ENCODE peak calls at places on chromosomes 13 and 19, in four cellular contexts. One of them, this sample, is unnamed.

GRCh38 chr13:45219938-45220375 is 19.1 kb upstream of the KCTD4 start:
- DNase-seq in mesendoderm: peak
- DNase-seq in iPS DF 6.9: no peak
- DNase-seq in aorta: no peak
- DNase-seq in this sample: no peak

GRCh38 chr19:51407631-51408131 is 9.8 kb downstream of the SIGLEC10 start:
- DNase-seq in iPS DF 6.9: no peak
- DNase-seq in mesendoderm: peak
- DNase-seq in aorta: no peak
- DNase-seq in this sample: no peak

GRCh38 chr13:42594577-42595571 is 20.9 kb downstream of the TNFSF11 start:
- DNase-seq in iPS DF 6.9: peak
- DNase-seq in aorta: peak
- DNase-seq in mesendoderm: peak
- DNase-seq in this sample: peak

GRCh38 chr19:33376931-33377557 is 3.5 kb downstream of the CEBPG start:
- DNase-seq in mesendoderm: no peak
- DNase-seq in aorta: no peak
- DNase-seq in iPS DF 6.9: no peak
- DNase-seq in this sample: no peak

GRCh38 chr13:95226932-95227718 is 74.1 kb downstream of the ABCC4 start:
- DNase-seq in mesendoderm: no peak
- DNase-seq in iPS DF 6.9: no peak
- DNase-seq in aorta: no peak
- DNase-seq in this sample: no peak

GRCh38 chr13:51804295-51805172 is 571 bp upstream of the DHRS12 start:
- DNase-seq in mesendoderm: no peak
- DNase-seq in iPS DF 6.9: no peak
- DNase-seq in aorta: no peak
- DNase-seq in this sample: no peak

GRCh38 chr19:51098366-51099069 is 9.7 kb downstream of the CTU1 start:
- DNase-seq in iPS DF 6.9: no peak
- DNase-seq in mesendoderm: no peak
- DNase-seq in aorta: peak
- DNase-seq in this sample: no peak

GRCh38 chr13:30038884-30039283 is 188.5 kb upstream of the UBL3 start:
- DNase-seq in iPS DF 6.9: no peak
- DNase-seq in aorta: no peak
- DNase-seq in mesendoderm: peak
- DNase-seq in this sample: no peak

GRCh38 chr19:38792250-38793111 is 3.5 kb downstream of the LGALS7B start:
- DNase-seq in mesendoderm: peak
- DNase-seq in aorta: peak
- DNase-seq in iPS DF 6.9: no peak
- DNase-seq in this sample: no peak

GRCh38 chr13:49821216-49821820 is 28.8 kb upstream of the KPNA3 start:
- DNase-seq in mesendoderm: no peak
- DNase-seq in iPS DF 6.9: no peak
- DNase-seq in aorta: no peak
- DNase-seq in this sample: no peak

GRCh38 chr19:29831041-29831548 is 19.3 kb downstream of the CCNE1 start:
- DNase-seq in iPS DF 6.9: no peak
- DNase-seq in mesendoderm: no peak
- DNase-seq in aorta: no peak
- DNase-seq in this sample: no peak

GRCh38 chr19:38737297-38737865 is 6.9 kb downstream of the CAPN12 start:
- DNase-seq in iPS DF 6.9: no peak
- DNase-seq in aorta: peak
- DNase-seq in mesendoderm: no peak
- DNase-seq in this sample: no peak

GRCh38 chr19:35754365-35755139 is 2.3 kb downstream of the HSPB6 start:
- DNase-seq in iPS DF 6.9: no peak
- DNase-seq in mesendoderm: no peak
- DNase-seq in aorta: peak
- DNase-seq in this sample: no peak

GRCh38 chr19:48985711-48986110 is 7.4 kb downstream of the GYS1 start:
- DNase-seq in aorta: no peak
- DNase-seq in mesendoderm: no peak
- DNase-seq in iPS DF 6.9: no peak
- DNase-seq in this sample: no peak

GRCh38 chr13:50197705-50198104 is 182.5 kb downstream of the KCNRG start:
- DNase-seq in mesendoderm: no peak
- DNase-seq in iPS DF 6.9: no peak
- DNase-seq in aorta: no peak
- DNase-seq in this sample: no peak

GRCh38 chr19:4722671-4723464 is 774 bp downstream of the DPP9 start:
- DNase-seq in aorta: peak
- DNase-seq in mesendoderm: peak
- DNase-seq in iPS DF 6.9: no peak
- DNase-seq in this sample: no peak

GRCh38 chr13:41652735-41653361 is 195.5 kb downstream of the RGCC start:
- DNase-seq in mesendoderm: peak
- DNase-seq in iPS DF 6.9: no peak
- DNase-seq in aorta: no peak
- DNase-seq in this sample: peak

DNA sequence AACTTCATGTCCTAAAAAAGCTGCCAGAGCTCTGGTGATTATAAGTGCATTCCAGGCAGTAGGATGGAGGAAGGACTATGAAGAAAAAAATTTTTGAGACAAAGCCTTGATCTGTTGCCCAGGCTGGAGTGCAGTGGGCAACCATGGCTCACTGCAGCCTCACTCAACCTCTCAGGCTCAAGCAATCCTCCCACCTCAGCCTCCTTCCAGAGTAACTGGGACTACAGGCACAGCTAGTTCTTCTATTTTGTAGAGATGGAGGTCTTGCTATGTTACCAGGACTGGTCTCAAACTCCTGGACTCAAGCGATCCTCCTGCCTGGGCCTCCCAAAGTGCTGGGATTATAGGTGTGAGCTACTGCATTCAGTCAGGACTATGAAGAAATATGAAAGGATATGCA is 161.2 kb downstream of the IRS2 start:
- DNase-seq in mesendoderm: no peak
- DNase-seq in aorta: no peak
- DNase-seq in iPS DF 6.9: no peak
- DNase-seq in this sample: no peak
- H3K27ac ChIP-seq in mesendoderm: no peak
- H3K27ac ChIP-seq in aorta: no peak
- H3K27ac ChIP-seq in iPS DF 6.9: no peak
- H3K27ac ChIP-seq in this sample: no peak

GRCh38 chr13:110402301-110403069 is 95.4 kb downstream of the COL4A2 start:
- DNase-seq in iPS DF 6.9: no peak
- DNase-seq in aorta: no peak
- DNase-seq in mesendoderm: no peak
- DNase-seq in this sample: no peak

GRCh38 chr13:110398564-110399507 is 91.8 kb downstream of the COL4A2 start:
- DNase-seq in aorta: peak
- DNase-seq in iPS DF 6.9: no peak
- DNase-seq in mesendoderm: peak
- DNase-seq in this sample: no peak

GRCh38 chr13:110397445-110397844 is 90.4 kb downstream of the COL4A2 start:
- DNase-seq in mesendoderm: no peak
- DNase-seq in aorta: peak
- DNase-seq in iPS DF 6.9: no peak
- DNase-seq in this sample: peak

GRCh38 chr13:110400786-110401533 is 93.9 kb downstream of the COL4A2 start:
- DNase-seq in mesendoderm: no peak
- DNase-seq in aorta: no peak
- DNase-seq in iPS DF 6.9: no peak
- DNase-seq in this sample: no peak

GRCh38 chr13:110399801-110400200 is 92.7 kb downstream of the COL4A2 start:
- DNase-seq in mesendoderm: no peak
- DNase-seq in aorta: no peak
- DNase-seq in iPS DF 6.9: no peak
- DNase-seq in this sample: no peak
- H3K27ac ChIP-seq in mesendoderm: no peak
- H3K27ac ChIP-seq in aorta: peak
- H3K27ac ChIP-seq in iPS DF 6.9: no peak
- H3K27ac ChIP-seq in this sample: no peak

GRCh38 chr19:11050323-11051114 is 38.7 kb upstream of the LDLR start:
- DNase-seq in mesendoderm: no peak
- DNase-seq in aorta: no peak
- DNase-seq in iPS DF 6.9: no peak
- DNase-seq in this sample: no peak
- H3K27ac ChIP-seq in mesendoderm: no peak
- H3K27ac ChIP-seq in aorta: no peak
- H3K27ac ChIP-seq in iPS DF 6.9: no peak
- H3K27ac ChIP-seq in this sample: no peak

GRCh38 chr13:33183431-33184130 is 102.0 kb downstream of the STARD13 start:
- DNase-seq in iPS DF 6.9: no peak
- DNase-seq in aorta: no peak
- DNase-seq in mesendoderm: no peak
- DNase-seq in this sample: no peak

GRCh38 chr13:33184131-33184485 is 101.4 kb downstream of the STARD13 start:
- DNase-seq in mesendoderm: peak
- DNase-seq in iPS DF 6.9: no peak
- DNase-seq in aorta: no peak
- DNase-seq in this sample: no peak

GRCh38 chr13:33181264-33181663 is 104.3 kb downstream of the STARD13 start:
- DNase-seq in aorta: no peak
- DNase-seq in mesendoderm: no peak
- DNase-seq in iPS DF 6.9: no peak
- DNase-seq in this sample: no peak

GRCh38 chr13:33184530-33184929 is 101.0 kb downstream of the STARD13 start:
- DNase-seq in aorta: no peak
- DNase-seq in mesendoderm: no peak
- DNase-seq in iPS DF 6.9: no peak
- DNase-seq in this sample: no peak

GRCh38 chr13:33182729-33183128 is 102.8 kb downstream of the STARD13 start:
- DNase-seq in mesendoderm: no peak
- DNase-seq in aorta: no peak
- DNase-seq in iPS DF 6.9: no peak
- DNase-seq in this sample: no peak
- H3K27ac ChIP-seq in mesendoderm: no peak
- H3K27ac ChIP-seq in aorta: no peak
- H3K27ac ChIP-seq in iPS DF 6.9: no peak
- H3K27ac ChIP-seq in this sample: no peak

GRCh38 chr13:21326155-21327030 is 132.7 kb downstream of the ZDHHC20 start:
- DNase-seq in iPS DF 6.9: no peak
- DNase-seq in aorta: no peak
- DNase-seq in mesendoderm: peak
- DNase-seq in this sample: peak
- H3K27ac ChIP-seq in iPS DF 6.9: no peak
- H3K27ac ChIP-seq in aorta: no peak
- H3K27ac ChIP-seq in mesendoderm: peak
- H3K27ac ChIP-seq in this sample: peak

DNA sequence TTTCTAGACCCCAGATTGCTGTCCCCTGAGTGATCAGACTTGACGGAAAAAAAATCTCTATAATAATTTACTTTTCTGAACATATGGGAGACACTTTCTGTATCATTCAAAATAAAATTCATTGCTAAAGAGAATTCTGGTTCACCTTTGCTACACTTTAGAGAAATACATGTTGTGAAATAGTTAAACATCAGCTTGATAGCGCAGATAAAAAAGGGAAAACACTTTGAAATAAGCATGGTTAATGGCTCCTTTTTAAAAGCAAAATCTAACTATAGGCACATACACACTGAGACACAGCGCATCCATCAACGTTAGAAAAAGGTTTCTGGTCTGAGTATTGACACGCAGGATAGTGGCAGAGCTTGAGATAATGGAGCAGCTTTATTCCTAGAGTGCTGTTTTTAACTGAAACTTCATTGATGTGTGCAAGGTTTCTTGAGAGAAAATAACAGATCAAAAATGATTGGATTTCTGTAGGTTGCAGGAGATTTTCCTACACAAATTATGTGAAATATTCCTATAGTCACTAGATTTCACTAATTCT is 341.2 kb downstream of the MZT1 start:
- DNase-seq in iPS DF 6.9: no peak
- DNase-seq in mesendoderm: no peak
- DNase-seq in aorta: no peak
- DNase-seq in this sample: no peak
- H3K27ac ChIP-seq in iPS DF 6.9: no peak
- H3K27ac ChIP-seq in mesendoderm: no peak
- H3K27ac ChIP-seq in aorta: no peak
- H3K27ac ChIP-seq in this sample: no peak

GRCh38 chr13:99749627-99750026 is 221.9 kb downstream of the ZIC5 start:
- DNase-seq in mesendoderm: peak
- DNase-seq in iPS DF 6.9: no peak
- DNase-seq in aorta: no peak
- DNase-seq in this sample: peak
- H3K27ac ChIP-seq in mesendoderm: no peak
- H3K27ac ChIP-seq in iPS DF 6.9: no peak
- H3K27ac ChIP-seq in aorta: no peak
- H3K27ac ChIP-seq in this sample: peak

GRCh38 chr19:979318-979741 is 4.8 kb upstream of the WDR18 start:
- DNase-seq in aorta: no peak
- DNase-seq in mesendoderm: no peak
- DNase-seq in iPS DF 6.9: no peak
- DNase-seq in this sample: no peak
- H3K27ac ChIP-seq in aorta: no peak
- H3K27ac ChIP-seq in mesendoderm: no peak
- H3K27ac ChIP-seq in iPS DF 6.9: no peak
- H3K27ac ChIP-seq in this sample: no peak

GRCh38 chr19:8097681-8098567 is 45.4 kb downstream of the CCL25 start:
- DNase-seq in aorta: no peak
- DNase-seq in mesendoderm: no peak
- DNase-seq in iPS DF 6.9: no peak
- DNase-seq in this sample: no peak
- H3K27ac ChIP-seq in aorta: no peak
- H3K27ac ChIP-seq in mesendoderm: no peak
- H3K27ac ChIP-seq in iPS DF 6.9: no peak
- H3K27ac ChIP-seq in this sample: no peak

DNA sequence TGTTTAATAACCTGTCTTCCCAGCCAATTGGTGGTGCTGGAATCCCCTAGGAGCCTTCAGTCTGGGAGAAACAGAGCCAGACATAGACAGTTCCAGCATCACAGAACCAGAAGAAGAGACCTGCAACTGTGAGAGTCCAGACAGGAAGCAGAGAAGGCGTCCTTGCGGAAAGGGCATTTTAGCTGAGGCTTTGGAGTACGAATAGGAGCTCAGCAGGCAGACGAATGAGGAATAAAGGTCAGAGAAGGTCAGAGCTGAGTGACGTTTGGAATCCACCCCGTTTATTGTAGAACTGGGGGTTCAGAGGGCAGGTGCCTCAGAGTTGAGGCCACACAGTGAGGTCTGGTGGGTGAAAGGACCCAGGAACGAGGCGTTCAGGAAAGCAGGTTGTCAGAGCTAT is 5.2 kb downstream of the ARRDC2 start:
- DNase-seq in aorta: no peak
- DNase-seq in mesendoderm: no peak
- DNase-seq in iPS DF 6.9: no peak
- DNase-seq in this sample: no peak
- H3K27ac ChIP-seq in aorta: peak
- H3K27ac ChIP-seq in mesendoderm: no peak
- H3K27ac ChIP-seq in iPS DF 6.9: no peak
- H3K27ac ChIP-seq in this sample: peak